ENCODE peak calls at places on chromosome 11, in nine cellular contexts. One of them, this sample, is unnamed.

GRCh38 chr11:70788247-70789022 is 390.1 kb downstream of the CTTN start:
- DNase-seq in retinal pigment epithelial cell: no peak
- DNase-seq in endothelial cell of umbilical vein: peak
- DNase-seq in T-helper 9 cell: no peak
- DNase-seq in bronchial epithelial cell: peak
- DNase-seq in endothelial cell: no peak
- DNase-seq in islet precursor cell: peak
- DNase-seq in left ventricle myocardium superior: no peak
- DNase-seq in pancreas: no peak
- DNase-seq in this sample: peak

GRCh38 chr11:70525006-70525405 is 126.7 kb downstream of the CTTN start:
- DNase-seq in T-helper 9 cell: no peak
- DNase-seq in pancreas: no peak
- DNase-seq in bronchial epithelial cell: peak
- DNase-seq in left ventricle myocardium superior: peak
- DNase-seq in endothelial cell: no peak
- DNase-seq in endothelial cell of umbilical vein: no peak
- DNase-seq in retinal pigment epithelial cell: no peak
- DNase-seq in islet precursor cell: no peak
- DNase-seq in this sample: no peak

GRCh38 chr11:10067629-10068300 is 226.3 kb downstream of the SBF2 start:
- DNase-seq in T-helper 9 cell: no peak
- DNase-seq in pancreas: no peak
- DNase-seq in left ventricle myocardium superior: no peak
- DNase-seq in bronchial epithelial cell: no peak
- DNase-seq in retinal pigment epithelial cell: no peak
- DNase-seq in endothelial cell: no peak
- DNase-seq in islet precursor cell: no peak
- DNase-seq in endothelial cell of umbilical vein: no peak
- DNase-seq in this sample: no peak

GRCh38 chr11:123505546-123506299 is 75.7 kb downstream of the GRAMD1B start:
- DNase-seq in T-helper 9 cell: no peak
- DNase-seq in left ventricle myocardium superior: no peak
- DNase-seq in endothelial cell of umbilical vein: no peak
- DNase-seq in retinal pigment epithelial cell: no peak
- DNase-seq in bronchial epithelial cell: no peak
- DNase-seq in endothelial cell: no peak
- DNase-seq in islet precursor cell: peak
- DNase-seq in pancreas: no peak
- DNase-seq in this sample: no peak

GRCh38 chr11:30432716-30433115 is 109.8 kb downstream of the ARL14EP start:
- DNase-seq in islet precursor cell: no peak
- DNase-seq in endothelial cell: no peak
- DNase-seq in bronchial epithelial cell: no peak
- DNase-seq in T-helper 9 cell: no peak
- DNase-seq in pancreas: no peak
- DNase-seq in left ventricle myocardium superior: no peak
- DNase-seq in retinal pigment epithelial cell: no peak
- DNase-seq in endothelial cell of umbilical vein: no peak
- DNase-seq in this sample: no peak

GRCh38 chr11:123255909-123256308 is 60.9 kb upstream of the CLMP start:
- DNase-seq in bronchial epithelial cell: no peak
- DNase-seq in islet precursor cell: no peak
- DNase-seq in retinal pigment epithelial cell: no peak
- DNase-seq in endothelial cell: no peak
- DNase-seq in T-helper 9 cell: no peak
- DNase-seq in left ventricle myocardium superior: no peak
- DNase-seq in endothelial cell of umbilical vein: no peak
- DNase-seq in pancreas: no peak
- DNase-seq in this sample: no peak

GRCh38 chr11:44658451-44658850 is 68.3 kb upstream of the TSPAN18 start:
- DNase-seq in bronchial epithelial cell: peak
- DNase-seq in pancreas: no peak
- DNase-seq in left ventricle myocardium superior: no peak
- DNase-seq in T-helper 9 cell: peak
- DNase-seq in endothelial cell of umbilical vein: peak
- DNase-seq in retinal pigment epithelial cell: no peak
- DNase-seq in islet precursor cell: peak
- DNase-seq in endothelial cell: peak
- DNase-seq in this sample: peak

GRCh38 chr11:60984616-60985015 is 13.1 kb downstream of the CD6 start:
- DNase-seq in T-helper 9 cell: no peak
- DNase-seq in islet precursor cell: peak
- DNase-seq in endothelial cell of umbilical vein: no peak
- DNase-seq in left ventricle myocardium superior: no peak
- DNase-seq in retinal pigment epithelial cell: no peak
- DNase-seq in bronchial epithelial cell: no peak
- DNase-seq in endothelial cell: no peak
- DNase-seq in pancreas: no peak
- DNase-seq in this sample: no peak

GRCh38 chr11:36088234-36088975 is 144.5 kb downstream of the LDLRAD3 start:
- DNase-seq in bronchial epithelial cell: no peak
- DNase-seq in islet precursor cell: no peak
- DNase-seq in pancreas: no peak
- DNase-seq in retinal pigment epithelial cell: no peak
- DNase-seq in endothelial cell of umbilical vein: peak
- DNase-seq in endothelial cell: no peak
- DNase-seq in T-helper 9 cell: no peak
- DNase-seq in left ventricle myocardium superior: no peak
- DNase-seq in this sample: no peak

GRCh38 chr11:98772799-98773198 is 247.9 kb upstream of the CNTN5 start:
- DNase-seq in endothelial cell: no peak
- DNase-seq in T-helper 9 cell: no peak
- DNase-seq in left ventricle myocardium superior: no peak
- DNase-seq in retinal pigment epithelial cell: no peak
- DNase-seq in pancreas: no peak
- DNase-seq in islet precursor cell: no peak
- DNase-seq in bronchial epithelial cell: no peak
- DNase-seq in endothelial cell of umbilical vein: no peak
- DNase-seq in this sample: no peak

GRCh38 chr11:8032576-8033311 is 45.6 kb downstream of the EIF3F start:
- DNase-seq in endothelial cell of umbilical vein: no peak
- DNase-seq in islet precursor cell: peak
- DNase-seq in pancreas: no peak
- DNase-seq in bronchial epithelial cell: no peak
- DNase-seq in left ventricle myocardium superior: no peak
- DNase-seq in T-helper 9 cell: no peak
- DNase-seq in retinal pigment epithelial cell: no peak
- DNase-seq in endothelial cell: no peak
- DNase-seq in this sample: no peak

GRCh38 chr11:129143335-129143734 is 48.8 kb downstream of the ARHGAP32 start:
- DNase-seq in left ventricle myocardium superior: peak
- DNase-seq in pancreas: peak
- DNase-seq in retinal pigment epithelial cell: peak
- DNase-seq in bronchial epithelial cell: peak
- DNase-seq in T-helper 9 cell: no peak
- DNase-seq in islet precursor cell: peak
- DNase-seq in endothelial cell of umbilical vein: peak
- DNase-seq in endothelial cell: no peak
- DNase-seq in this sample: peak

GRCh38 chr11:57776101-57776511 is 14.5 kb downstream of the CTNND1 start:
- DNase-seq in T-helper 9 cell: no peak
- DNase-seq in bronchial epithelial cell: no peak
- DNase-seq in pancreas: no peak
- DNase-seq in left ventricle myocardium superior: no peak
- DNase-seq in islet precursor cell: peak
- DNase-seq in endothelial cell: no peak
- DNase-seq in retinal pigment epithelial cell: peak
- DNase-seq in endothelial cell of umbilical vein: peak
- DNase-seq in this sample: no peak

This sample was measured in PC-3.